ENCODE peak calls at places on chromosomes 11 and 22, in four cellular contexts. U is H1, H is sigmoid colon, F is stomach. X is an unnamed sample. For H3K36me3, the result is how much of the 10 kb centered on the place peaks cover.

GRCh38 chr11:68432874-68433273 is 27.7 kb upstream of the PPP6R3 start:
- DNase-seq in U (no peak), H (no peak), F (no peak), X (no peak)

GRCh38 chr22:39311592-39312400 is 7.6 kb downstream of the RPL3 start:
- DNase-seq in U (no peak), H (no peak), F (no peak), X (no peak)

GRCh38 chr11:86244063-86244521 is 461 bp upstream of the EED start:
- DNase-seq in U (peak), H (peak), F (peak), X (peak)

GRCh38 chr22:38828616-38829205 is 15.1 kb downstream of the NPTXR start:
- DNase-seq in U (no peak), H (no peak), F (no peak), X (no peak)

GRCh38 chr11:45094958-45095690 is 51.3 kb upstream of the PRDM11 start:
- DNase-seq in U (no peak), H (no peak), F (no peak), X (peak)

GRCh38 chr11:59172345-59173079 is 580 bp downstream of the DTX4 start:
- DNase-seq in U (no peak), H (no peak), F (peak), X (no peak)

GRCh38 chr11:59761985-59762384 is 6.8 kb downstream of the STX3 start:
- DNase-seq in U (no peak), H (no peak), F (no peak), X (no peak)

GRCh38 chr22:30279389-30279788 is 9.9 kb downstream of the CASTOR1 start:
- DNase-seq in U (no peak), H (no peak), F (no peak), X (no peak)

GRCh38 chr22:31829505-31829904 is 75.7 kb downstream of the DEPDC5 start:
- DNase-seq in U (no peak), H (no peak), F (no peak), X (no peak)

GRCh38 chr22:41380993-41381328 is 781 bp upstream of the TEF start:
- DNase-seq in U (no peak), H (peak), F (peak), X (no peak)

GRCh38 chr11:67468056-67468455 is 995 bp downstream of the TMEM134 start:
- DNase-seq in U (no peak), H (no peak), F (peak), X (no peak)

DNA sequence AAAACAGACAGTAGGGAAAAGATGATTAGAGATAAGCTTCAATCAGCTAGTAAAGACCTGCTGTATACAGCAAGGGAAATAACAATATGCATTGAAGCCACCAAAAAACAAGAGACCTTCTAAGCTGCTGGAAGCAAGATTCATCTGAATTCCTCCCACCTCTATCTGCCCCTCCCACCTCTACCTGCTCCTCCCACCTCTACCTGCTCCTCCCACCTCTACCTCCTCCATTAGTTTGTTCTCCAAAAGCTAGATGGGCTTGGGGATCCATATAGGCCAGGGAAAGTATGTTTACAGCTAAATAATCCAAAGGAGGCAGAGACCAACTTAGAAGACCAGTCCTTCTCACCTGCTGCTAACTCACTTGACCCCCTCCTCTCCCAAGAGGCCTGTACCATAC is 33.2 kb downstream of the PAK1 start:
- DNase-seq in U (no peak), H (no peak), F (no peak), X (no peak)
- H3K4me3 ChIP-seq in U (no peak), H (no peak), F (no peak), X (no peak)

GRCh38 chr11:122128146-122128545 is 12.1 kb upstream of the BLID start:
- DNase-seq in U (no peak), H (no peak), F (no peak), X (no peak)

GRCh38 chr11:122131126-122131525 is 15.1 kb upstream of the BLID start:
- DNase-seq in U (no peak), H (no peak), F (no peak), X (no peak)

GRCh38 chr11:122126024-122126678 is 10.1 kb upstream of the BLID start:
- DNase-seq in U (no peak), H (no peak), F (no peak), X (no peak)

GRCh38 chr11:122123258-122123929 is 7.4 kb upstream of the BLID start:
- DNase-seq in U (no peak), H (no peak), F (no peak), X (no peak)

DNA sequence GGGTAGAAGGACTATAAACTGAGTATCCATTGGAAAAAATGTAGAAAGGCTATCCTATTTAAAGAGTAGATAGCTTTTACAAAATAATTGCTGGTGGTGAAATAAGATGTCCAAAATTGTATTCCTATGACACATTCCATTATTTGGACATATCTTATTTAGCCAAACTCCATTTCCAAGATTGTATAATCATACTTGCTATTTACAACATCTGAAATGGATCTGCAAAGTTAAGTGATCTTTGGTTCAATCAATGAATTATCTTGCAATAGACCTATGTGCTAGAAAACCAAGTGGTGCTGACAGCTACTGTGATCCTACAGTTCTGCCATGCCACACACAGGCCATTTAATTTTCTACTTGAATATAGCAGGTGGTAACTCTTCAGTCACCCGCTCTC is 11.0 kb upstream of the BLID start:
- DNase-seq in U (no peak), H (no peak), F (no peak), X (no peak)
- H3K36me3 ChIP-seq in U (under half), H (under half), F (under half), X (under half)

GRCh38 chr11:75562836-75563484 is 907 bp downstream of the SERPINH1 start:
- DNase-seq in U (no peak), H (no peak), F (no peak), X (no peak)
- TF ChIP-seq POLR2AphosphoS5 in U (peak), H (no peak), F (no peak), X (no peak)

GRCh38 chr11:65112226-65112550 is 516 bp downstream of the TM7SF2 start:
- DNase-seq in U (no peak), H (peak), F (no peak), X (no peak)
- H3K4me3 ChIP-seq in U (peak), H (peak), F (peak), X (peak)

GRCh38 chr11:9581556-9582161 is 8.2 kb downstream of the WEE1 start:
- DNase-seq in U (no peak), H (no peak), F (no peak), X (no peak)
- H3K36me3 ChIP-seq in U (under half), H (under half), F (half or more), X (half or more)